ENCODE peak calls at places on chromosomes 5 and 9, in ten cellular contexts. V, E, F, P, W, B, Y, A, H and M are unnamed samples.

GRCh38 chr5:60092671-60093422 is 199.3 kb upstream of the PDE4D start:
- DNase-seq in H (no peak), Y (no peak), E (no peak), P (peak), B (no peak), V (no peak), W (no peak), A (peak), F (peak), M (no peak)

GRCh38 chr9:89362647-89363310 is 44.5 kb downstream of the SECISBP2 start:
- DNase-seq in W (peak), B (no peak), H (peak), A (no peak), P (no peak), E (no peak), V (no peak), F (no peak), Y (no peak), M (no peak)

GRCh38 chr5:175851311-175851710 is 20.1 kb upstream of the CPLX2 start:
- DNase-seq in H (no peak), F (no peak), A (no peak), P (no peak), Y (no peak), B (no peak), V (no peak), W (no peak), E (no peak), M (no peak)

GRCh38 chr5:95859327-95860060 is 37.0 kb upstream of the GLRX start:
- DNase-seq in B (no peak), Y (peak), H (peak), A (no peak), F (no peak), P (no peak), E (no peak), W (no peak), V (no peak), M (no peak)

GRCh38 chr5:43772601-43773031 is 169.6 kb downstream of the NNT start:
- DNase-seq in A (peak), B (no peak), P (no peak), Y (peak), H (peak), E (no peak), V (no peak), F (peak), W (no peak), M (no peak)

GRCh38 chr5:72433520-72433919 is 73.7 kb downstream of the ZNF366 start:
- DNase-seq in A (no peak), W (no peak), F (no peak), H (no peak), P (no peak), Y (no peak), B (no peak), E (no peak), V (no peak), M (no peak)

GRCh38 chr9:26331223-26331622 is 561.4 kb downstream of the CAAP1 start:
- DNase-seq in A (no peak), W (no peak), P (no peak), H (peak), F (no peak), E (no peak), B (no peak), Y (no peak), V (no peak), M (no peak)

GRCh38 chr5:179326176-179326997 is 18.9 kb downstream of the ADAMTS2 start:
- DNase-seq in E (no peak), H (no peak), W (peak), F (peak), B (no peak), A (no peak), V (no peak), Y (peak), P (no peak), M (no peak)

GRCh38 chr5:149765932-149766331 is 35.8 kb downstream of the PPARGC1B start:
- DNase-seq in H (peak), Y (peak), F (no peak), P (no peak), B (no peak), E (no peak), A (peak), V (peak), W (no peak), M (no peak)

GRCh38 chr5:26487553-26487952 is 550.8 kb downstream of the CDH9 start:
- DNase-seq in A (no peak), Y (peak), F (no peak), W (no peak), V (no peak), E (no peak), H (peak), B (no peak), P (no peak), M (no peak)

GRCh38 chr9:103798620-103799019 is 295.5 kb upstream of the SMC2 start:
- DNase-seq in P (peak), V (peak), W (no peak), H (peak), F (no peak), E (no peak), A (peak), Y (peak), B (no peak), M (no peak)

GRCh38 chr5:53170748-53171349 is 61.3 kb upstream of the MOCS2 start:
- DNase-seq in E (no peak), H (peak), F (peak), P (no peak), B (no peak), Y (peak), V (peak), W (no peak), A (peak), M (peak)

GRCh38 chr9:128882677-128883590 is 1.0 kb downstream of the LRRC8A start:
- DNase-seq in H (peak), W (no peak), B (no peak), A (no peak), P (no peak), E (no peak), V (no peak), F (no peak), Y (peak), M (no peak)

GRCh38 chr9:34995288-34996060 is 5.9 kb downstream of the DNAJB5 start:
- DNase-seq in H (no peak), E (no peak), A (no peak), F (peak), Y (no peak), P (no peak), V (no peak), W (no peak), B (no peak), M (no peak)